ENCODE peak calls at places on chromosomes 11 and 22, in six cellular contexts. One of them, this sample, is unnamed.

GRCh38 chr11:59822989-59823566 is 12.5 kb upstream of the MRPL16 start:
- DNase-seq in NCI-H1092: peak
- DNase-seq in C1 segment of cervical spinal cord: no peak
- DNase-seq in iPS-NIHi11: peak
- DNase-seq in SK-MEL-5: peak
- DNase-seq in stimulated activated CD8-positive, alpha-beta memory T cell treated with anti-CD3 and anti-CD28 coated beads, Interleukin-15, amount 100 ng/mL, for 4 hours: no peak
- DNase-seq in this sample: no peak

GRCh38 chr11:61695917-61696316 is 15.7 kb downstream of the DAGLA start:
- DNase-seq in NCI-H1092: no peak
- DNase-seq in C1 segment of cervical spinal cord: no peak
- DNase-seq in iPS-NIHi11: no peak
- DNase-seq in SK-MEL-5: no peak
- DNase-seq in stimulated activated CD8-positive, alpha-beta memory T cell treated with anti-CD3 and anti-CD28 coated beads, Interleukin-15, amount 100 ng/mL, for 4 hours: peak
- DNase-seq in this sample: no peak

GRCh38 chr11:35281169-35281591 is 138.2 kb downstream of the SLC1A2 start:
- DNase-seq in NCI-H1092: no peak
- DNase-seq in C1 segment of cervical spinal cord: no peak
- DNase-seq in iPS-NIHi11: no peak
- DNase-seq in SK-MEL-5: no peak
- DNase-seq in stimulated activated CD8-positive, alpha-beta memory T cell treated with anti-CD3 and anti-CD28 coated beads, Interleukin-15, amount 100 ng/mL, for 4 hours: no peak
- DNase-seq in this sample: no peak

GRCh38 chr22:23058481-23059336 is 11.6 kb upstream of the GNAZ start:
- DNase-seq in NCI-H1092: no peak
- DNase-seq in C1 segment of cervical spinal cord: no peak
- DNase-seq in iPS-NIHi11: no peak
- DNase-seq in SK-MEL-5: no peak
- DNase-seq in stimulated activated CD8-positive, alpha-beta memory T cell treated with anti-CD3 and anti-CD28 coated beads, Interleukin-15, amount 100 ng/mL, for 4 hours: no peak
- DNase-seq in this sample: no peak

GRCh38 chr11:83012168-83013067 is 59.3 kb downstream of the RAB30 start:
- DNase-seq in NCI-H1092: no peak
- DNase-seq in C1 segment of cervical spinal cord: no peak
- DNase-seq in iPS-NIHi11: no peak
- DNase-seq in SK-MEL-5: no peak
- DNase-seq in stimulated activated CD8-positive, alpha-beta memory T cell treated with anti-CD3 and anti-CD28 coated beads, Interleukin-15, amount 100 ng/mL, for 4 hours: no peak
- DNase-seq in this sample: no peak

GRCh38 chr11:131109256-131109655 is 193.0 kb upstream of the SNX19 start:
- DNase-seq in NCI-H1092: no peak
- DNase-seq in C1 segment of cervical spinal cord: no peak
- DNase-seq in iPS-NIHi11: no peak
- DNase-seq in SK-MEL-5: no peak
- DNase-seq in stimulated activated CD8-positive, alpha-beta memory T cell treated with anti-CD3 and anti-CD28 coated beads, Interleukin-15, amount 100 ng/mL, for 4 hours: no peak
- DNase-seq in this sample: no peak

GRCh38 chr11:119764108-119764874 is 35.3 kb upstream of the NECTIN1 start:
- DNase-seq in NCI-H1092: peak
- DNase-seq in C1 segment of cervical spinal cord: no peak
- DNase-seq in iPS-NIHi11: no peak
- DNase-seq in SK-MEL-5: no peak
- DNase-seq in stimulated activated CD8-positive, alpha-beta memory T cell treated with anti-CD3 and anti-CD28 coated beads, Interleukin-15, amount 100 ng/mL, for 4 hours: no peak
- DNase-seq in this sample: no peak

GRCh38 chr11:114273071-114273470 is 23.1 kb upstream of the NNMT start:
- DNase-seq in NCI-H1092: no peak
- DNase-seq in C1 segment of cervical spinal cord: no peak
- DNase-seq in iPS-NIHi11: no peak
- DNase-seq in SK-MEL-5: no peak
- DNase-seq in stimulated activated CD8-positive, alpha-beta memory T cell treated with anti-CD3 and anti-CD28 coated beads, Interleukin-15, amount 100 ng/mL, for 4 hours: no peak
- DNase-seq in this sample: no peak

GRCh38 chr22:41181349-41182241 is 23.5 kb upstream of the L3MBTL2 start:
- DNase-seq in NCI-H1092: no peak
- DNase-seq in C1 segment of cervical spinal cord: no peak
- DNase-seq in iPS-NIHi11: no peak
- DNase-seq in SK-MEL-5: no peak
- DNase-seq in stimulated activated CD8-positive, alpha-beta memory T cell treated with anti-CD3 and anti-CD28 coated beads, Interleukin-15, amount 100 ng/mL, for 4 hours: no peak
- DNase-seq in this sample: no peak

GRCh38 chr11:119338946-119339580 is 1.6 kb downstream of the C1QTNF5 start:
- DNase-seq in NCI-H1092: no peak
- DNase-seq in C1 segment of cervical spinal cord: no peak
- DNase-seq in iPS-NIHi11: no peak
- DNase-seq in SK-MEL-5: no peak
- DNase-seq in stimulated activated CD8-positive, alpha-beta memory T cell treated with anti-CD3 and anti-CD28 coated beads, Interleukin-15, amount 100 ng/mL, for 4 hours: no peak
- DNase-seq in this sample: no peak

GRCh38 chr22:35582861-35583670 is 34.1 kb downstream of the MB start:
- DNase-seq in NCI-H1092: peak
- DNase-seq in C1 segment of cervical spinal cord: no peak
- DNase-seq in iPS-NIHi11: peak
- DNase-seq in SK-MEL-5: peak
- DNase-seq in stimulated activated CD8-positive, alpha-beta memory T cell treated with anti-CD3 and anti-CD28 coated beads, Interleukin-15, amount 100 ng/mL, for 4 hours: peak
- DNase-seq in this sample: peak

GRCh38 chr22:47289316-47289985 is 527.0 kb downstream of the TBC1D22A start:
- DNase-seq in NCI-H1092: no peak
- DNase-seq in C1 segment of cervical spinal cord: no peak
- DNase-seq in iPS-NIHi11: no peak
- DNase-seq in SK-MEL-5: no peak
- DNase-seq in stimulated activated CD8-positive, alpha-beta memory T cell treated with anti-CD3 and anti-CD28 coated beads, Interleukin-15, amount 100 ng/mL, for 4 hours: no peak
- DNase-seq in this sample: no peak

GRCh38 chr11:26987205-26987604 is 6.7 kb upstream of the FIBIN start:
- DNase-seq in NCI-H1092: no peak
- DNase-seq in C1 segment of cervical spinal cord: no peak
- DNase-seq in iPS-NIHi11: no peak
- DNase-seq in SK-MEL-5: no peak
- DNase-seq in stimulated activated CD8-positive, alpha-beta memory T cell treated with anti-CD3 and anti-CD28 coated beads, Interleukin-15, amount 100 ng/mL, for 4 hours: no peak
- DNase-seq in this sample: no peak

GRCh38 chr11:95592455-95592854 is 197.1 kb downstream of the FAM76B start:
- DNase-seq in NCI-H1092: no peak
- DNase-seq in C1 segment of cervical spinal cord: no peak
- DNase-seq in iPS-NIHi11: peak
- DNase-seq in SK-MEL-5: no peak
- DNase-seq in stimulated activated CD8-positive, alpha-beta memory T cell treated with anti-CD3 and anti-CD28 coated beads, Interleukin-15, amount 100 ng/mL, for 4 hours: no peak
- DNase-seq in this sample: no peak

GRCh38 chr22:23072035-23072910 is 2.0 kb downstream of the GNAZ start:
- DNase-seq in NCI-H1092: no peak
- DNase-seq in C1 segment of cervical spinal cord: no peak
- DNase-seq in iPS-NIHi11: no peak
- DNase-seq in SK-MEL-5: no peak
- DNase-seq in stimulated activated CD8-positive, alpha-beta memory T cell treated with anti-CD3 and anti-CD28 coated beads, Interleukin-15, amount 100 ng/mL, for 4 hours: no peak
- DNase-seq in this sample: no peak

GRCh38 chr22:16915711-16916110 is 90.5 kb upstream of the XKR3 start:
- DNase-seq in NCI-H1092: no peak
- DNase-seq in C1 segment of cervical spinal cord: no peak
- DNase-seq in iPS-NIHi11: no peak
- DNase-seq in SK-MEL-5: no peak
- DNase-seq in stimulated activated CD8-positive, alpha-beta memory T cell treated with anti-CD3 and anti-CD28 coated beads, Interleukin-15, amount 100 ng/mL, for 4 hours: no peak
- DNase-seq in this sample: no peak

GRCh38 chr22:41589260-41589600 is 410 bp downstream of the PMM1 start:
- DNase-seq in NCI-H1092: peak
- DNase-seq in C1 segment of cervical spinal cord: no peak
- DNase-seq in iPS-NIHi11: peak
- DNase-seq in SK-MEL-5: no peak
- DNase-seq in stimulated activated CD8-positive, alpha-beta memory T cell treated with anti-CD3 and anti-CD28 coated beads, Interleukin-15, amount 100 ng/mL, for 4 hours: no peak
- DNase-seq in this sample: no peak

GRCh38 chr22:36745301-36745995 is 30.5 kb downstream of the IFT27 start:
- DNase-seq in NCI-H1092: no peak
- DNase-seq in C1 segment of cervical spinal cord: no peak
- DNase-seq in iPS-NIHi11: no peak
- DNase-seq in SK-MEL-5: no peak
- DNase-seq in stimulated activated CD8-positive, alpha-beta memory T cell treated with anti-CD3 and anti-CD28 coated beads, Interleukin-15, amount 100 ng/mL, for 4 hours: no peak
- DNase-seq in this sample: no peak

GRCh38 chr11:82776377-82776776 is 42.7 kb upstream of the FAM181B start:
- DNase-seq in NCI-H1092: no peak
- DNase-seq in C1 segment of cervical spinal cord: no peak
- DNase-seq in iPS-NIHi11: no peak
- DNase-seq in SK-MEL-5: peak
- DNase-seq in stimulated activated CD8-positive, alpha-beta memory T cell treated with anti-CD3 and anti-CD28 coated beads, Interleukin-15, amount 100 ng/mL, for 4 hours: no peak
- DNase-seq in this sample: no peak

GRCh38 chr11:127338380-127339259 is 338.1 kb upstream of the KIRREL3 start:
- DNase-seq in NCI-H1092: no peak
- DNase-seq in C1 segment of cervical spinal cord: no peak
- DNase-seq in iPS-NIHi11: peak
- DNase-seq in SK-MEL-5: no peak
- DNase-seq in stimulated activated CD8-positive, alpha-beta memory T cell treated with anti-CD3 and anti-CD28 coated beads, Interleukin-15, amount 100 ng/mL, for 4 hours: no peak
- DNase-seq in this sample: no peak

GRCh38 chr11:10654211-10655150 is 39.1 kb downstream of the IRAG1 start:
- DNase-seq in NCI-H1092: no peak
- DNase-seq in C1 segment of cervical spinal cord: no peak
- DNase-seq in iPS-NIHi11: peak
- DNase-seq in SK-MEL-5: peak
- DNase-seq in stimulated activated CD8-positive, alpha-beta memory T cell treated with anti-CD3 and anti-CD28 coated beads, Interleukin-15, amount 100 ng/mL, for 4 hours: no peak
- DNase-seq in this sample: no peak

GRCh38 chr11:117473692-117474091 is 146.0 kb downstream of the CEP164 start:
- DNase-seq in NCI-H1092: peak
- DNase-seq in C1 segment of cervical spinal cord: no peak
- DNase-seq in iPS-NIHi11: peak
- DNase-seq in SK-MEL-5: no peak
- DNase-seq in stimulated activated CD8-positive, alpha-beta memory T cell treated with anti-CD3 and anti-CD28 coated beads, Interleukin-15, amount 100 ng/mL, for 4 hours: no peak
- DNase-seq in this sample: no peak

GRCh38 chr11:75815345-75815983 is 454 bp downstream of the UVRAG start:
- DNase-seq in NCI-H1092: no peak
- DNase-seq in C1 segment of cervical spinal cord: no peak
- DNase-seq in iPS-NIHi11: peak
- DNase-seq in SK-MEL-5: no peak
- DNase-seq in stimulated activated CD8-positive, alpha-beta memory T cell treated with anti-CD3 and anti-CD28 coated beads, Interleukin-15, amount 100 ng/mL, for 4 hours: peak
- DNase-seq in this sample: no peak

GRCh38 chr11:102849319-102849718 is 5.9 kb upstream of the MMP3 start:
- DNase-seq in NCI-H1092: no peak
- DNase-seq in C1 segment of cervical spinal cord: no peak
- DNase-seq in iPS-NIHi11: no peak
- DNase-seq in SK-MEL-5: no peak
- DNase-seq in stimulated activated CD8-positive, alpha-beta memory T cell treated with anti-CD3 and anti-CD28 coated beads, Interleukin-15, amount 100 ng/mL, for 4 hours: no peak
- DNase-seq in this sample: no peak

GRCh38 chr11:85718991-85719807 is 33.2 kb upstream of the CCDC89 start:
- DNase-seq in NCI-H1092: no peak
- DNase-seq in C1 segment of cervical spinal cord: no peak
- DNase-seq in iPS-NIHi11: peak
- DNase-seq in SK-MEL-5: peak
- DNase-seq in stimulated activated CD8-positive, alpha-beta memory T cell treated with anti-CD3 and anti-CD28 coated beads, Interleukin-15, amount 100 ng/mL, for 4 hours: no peak
- DNase-seq in this sample: no peak

GRCh38 chr11:14249121-14249963 is 109.6 kb downstream of the RRAS2 start:
- DNase-seq in NCI-H1092: peak
- DNase-seq in C1 segment of cervical spinal cord: no peak
- DNase-seq in iPS-NIHi11: peak
- DNase-seq in SK-MEL-5: peak
- DNase-seq in stimulated activated CD8-positive, alpha-beta memory T cell treated with anti-CD3 and anti-CD28 coated beads, Interleukin-15, amount 100 ng/mL, for 4 hours: peak
- DNase-seq in this sample: no peak

GRCh38 chr22:25236417-25236816 is 17.0 kb downstream of the CRYBB2 start:
- DNase-seq in NCI-H1092: no peak
- DNase-seq in C1 segment of cervical spinal cord: no peak
- DNase-seq in iPS-NIHi11: no peak
- DNase-seq in SK-MEL-5: no peak
- DNase-seq in stimulated activated CD8-positive, alpha-beta memory T cell treated with anti-CD3 and anti-CD28 coated beads, Interleukin-15, amount 100 ng/mL, for 4 hours: no peak
- DNase-seq in this sample: no peak

GRCh38 chr11:75565221-75565814 is 3.3 kb downstream of the SERPINH1 start:
- DNase-seq in NCI-H1092: no peak
- DNase-seq in C1 segment of cervical spinal cord: no peak
- DNase-seq in iPS-NIHi11: no peak
- DNase-seq in SK-MEL-5: no peak
- DNase-seq in stimulated activated CD8-positive, alpha-beta memory T cell treated with anti-CD3 and anti-CD28 coated beads, Interleukin-15, amount 100 ng/mL, for 4 hours: no peak
- DNase-seq in this sample: no peak

GRCh38 chr11:85665756-85666155 is 827 bp upstream of the CREBZF start:
- DNase-seq in NCI-H1092: no peak
- DNase-seq in C1 segment of cervical spinal cord: no peak
- DNase-seq in iPS-NIHi11: no peak
- DNase-seq in SK-MEL-5: no peak
- DNase-seq in stimulated activated CD8-positive, alpha-beta memory T cell treated with anti-CD3 and anti-CD28 coated beads, Interleukin-15, amount 100 ng/mL, for 4 hours: no peak
- DNase-seq in this sample: no peak

GRCh38 chr11:117492578-117493251 is 165.1 kb downstream of the CEP164 start:
- DNase-seq in NCI-H1092: no peak
- DNase-seq in C1 segment of cervical spinal cord: no peak
- DNase-seq in iPS-NIHi11: peak
- DNase-seq in SK-MEL-5: no peak
- DNase-seq in stimulated activated CD8-positive, alpha-beta memory T cell treated with anti-CD3 and anti-CD28 coated beads, Interleukin-15, amount 100 ng/mL, for 4 hours: no peak
- DNase-seq in this sample: peak

GRCh38 chr11:96173424-96173823 is 169.6 kb downstream of the MAML2 start:
- DNase-seq in NCI-H1092: no peak
- DNase-seq in C1 segment of cervical spinal cord: no peak
- DNase-seq in iPS-NIHi11: no peak
- DNase-seq in SK-MEL-5: no peak
- DNase-seq in stimulated activated CD8-positive, alpha-beta memory T cell treated with anti-CD3 and anti-CD28 coated beads, Interleukin-15, amount 100 ng/mL, for 4 hours: no peak
- DNase-seq in this sample: no peak

GRCh38 chr11:120198787-120199469 is 11.9 kb upstream of the OAF start:
- DNase-seq in NCI-H1092: no peak
- DNase-seq in C1 segment of cervical spinal cord: no peak
- DNase-seq in iPS-NIHi11: no peak
- DNase-seq in SK-MEL-5: no peak
- DNase-seq in stimulated activated CD8-positive, alpha-beta memory T cell treated with anti-CD3 and anti-CD28 coated beads, Interleukin-15, amount 100 ng/mL, for 4 hours: no peak
- DNase-seq in this sample: no peak

This sample was measured in D721Med.